ENCODE peak calls at places on chromosomes 13 and 19, in five cellular contexts. I is neuronal stem cell, B is H1, Q is IMR-90, W is mesenchymal stem cell. L is an unnamed sample.

GRCh38 chr19:34172661-34173144 is 399 bp downstream of the LSM14A start:
- DNase-seq in I (no peak), B (no peak), Q (no peak), W (no peak), L (no peak)

GRCh38 chr13:70729369-70729768 is 621.1 kb upstream of the KLHL1 start:
- DNase-seq in I (no peak), B (no peak), Q (no peak), W (no peak), L (no peak)

GRCh38 chr13:89930861-89931260 is 1416.6 kb upstream of the MIR17HG start:
- DNase-seq in I (no peak), B (no peak), Q (no peak), W (no peak), L (no peak)

GRCh38 chr13:76440568-76440967 is 445.6 kb downstream of the KCTD12 start:
- DNase-seq in I (no peak), B (no peak), Q (no peak), W (no peak), L (no peak)

GRCh38 chr13:79637086-79637763 is 156.3 kb downstream of the NDFIP2 start:
- DNase-seq in I (no peak), B (no peak), Q (no peak), W (no peak), L (no peak)

GRCh38 chr13:26062853-26063444 is 11.1 kb upstream of the SHISA2 start:
- DNase-seq in I (peak), B (no peak), Q (peak), W (peak), L (peak)

GRCh38 chr13:106038752-106039151 is 496.7 kb downstream of the EFNB2 start:
- DNase-seq in I (no peak), B (no peak), Q (peak), W (peak), L (peak)

GRCh38 chr13:31301119-31301518 is 101.3 kb downstream of the B3GLCT start:
- DNase-seq in I (no peak), B (no peak), Q (no peak), W (no peak), L (no peak)

GRCh38 chr13:33279898-33280549 is 5.5 kb downstream of the STARD13 start:
- DNase-seq in I (no peak), B (no peak), Q (peak), W (peak), L (peak)

GRCh38 chr13:62309904-62310303 is 894.3 kb upstream of the PCDH20 start:
- DNase-seq in I (peak), B (no peak), Q (no peak), W (no peak), L (no peak)

GRCh38 chr19:18193388-18194207 is 580 bp downstream of the MPV17L2 start:
- DNase-seq in I (no peak), B (no peak), Q (no peak), W (peak), L (no peak)

GRCh38 chr19:2982983-2983350 is 5.6 kb downstream of the TLE6 start:
- DNase-seq in I (no peak), B (no peak), Q (peak), W (peak), L (peak)

GRCh38 chr13:75481176-75482069 is 546 bp downstream of the TBC1D4 start:
- DNase-seq in I (peak), B (peak), Q (no peak), W (peak), L (peak)

DNA sequence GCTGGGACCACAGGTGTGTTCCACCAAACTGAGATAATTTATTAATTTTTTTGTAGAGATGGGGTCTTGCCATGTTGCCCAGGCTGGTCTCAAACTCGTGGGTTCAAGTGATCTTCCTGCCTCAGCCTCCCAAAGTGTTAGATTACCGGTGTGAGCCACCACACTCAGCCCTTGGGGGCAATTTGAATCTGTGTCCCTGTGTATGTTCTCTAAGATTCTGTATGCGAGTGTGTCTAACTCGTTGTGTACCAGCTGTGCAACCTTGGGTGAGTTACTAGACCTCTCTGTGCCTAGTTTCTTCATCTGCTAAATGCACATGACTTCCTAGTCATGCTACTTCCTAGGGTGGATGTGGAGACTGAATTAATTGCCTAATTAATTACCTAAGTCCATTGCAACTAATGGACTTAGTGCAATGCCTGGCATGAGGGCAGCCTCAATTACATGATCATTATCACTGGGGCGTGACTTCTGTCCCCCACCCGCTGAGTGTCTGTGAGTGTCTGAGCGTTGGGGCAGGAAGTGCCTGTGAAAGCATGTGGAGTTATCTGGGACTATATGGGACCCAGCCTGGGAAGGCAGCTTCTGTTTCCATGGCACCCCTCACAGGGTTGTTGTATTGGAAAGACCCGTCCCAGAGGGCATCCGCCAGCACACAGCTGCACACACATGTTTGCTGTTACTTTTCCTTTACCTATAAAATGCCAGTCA is 1.8 kb upstream of the NCCRP1 start:
- DNase-seq in I (no peak), B (no peak), Q (no peak), W (no peak), L (no peak)
- H2AFZ ChIP-seq in I (no peak), B (no peak), Q (no peak), W (no peak), L (no peak)

DNA sequence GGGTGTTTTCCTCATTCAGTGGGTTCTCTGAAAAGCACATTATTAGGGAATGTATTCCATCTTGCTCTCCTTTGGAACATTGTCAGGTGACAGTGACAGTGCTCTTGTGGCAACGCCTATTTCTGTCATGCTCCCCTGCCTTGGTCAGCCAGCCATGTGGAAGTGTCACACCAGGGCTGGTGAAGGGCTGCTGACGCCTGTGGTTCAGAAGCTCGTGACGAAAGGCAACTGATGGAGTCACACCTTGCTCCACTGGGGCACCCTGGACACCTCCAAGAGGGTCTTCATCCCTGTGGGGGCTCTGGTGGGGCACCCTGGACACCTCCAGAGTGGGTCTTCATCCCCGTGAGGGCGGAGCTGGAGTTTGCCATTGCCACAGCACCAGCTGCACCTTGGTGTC is 68.9 kb upstream of the GPR183 start:
- DNase-seq in I (no peak), B (peak), Q (no peak), W (no peak), L (peak)
- H3K4me3 ChIP-seq in I (no peak), B (no peak), Q (no peak), W (no peak), L (no peak)

DNA sequence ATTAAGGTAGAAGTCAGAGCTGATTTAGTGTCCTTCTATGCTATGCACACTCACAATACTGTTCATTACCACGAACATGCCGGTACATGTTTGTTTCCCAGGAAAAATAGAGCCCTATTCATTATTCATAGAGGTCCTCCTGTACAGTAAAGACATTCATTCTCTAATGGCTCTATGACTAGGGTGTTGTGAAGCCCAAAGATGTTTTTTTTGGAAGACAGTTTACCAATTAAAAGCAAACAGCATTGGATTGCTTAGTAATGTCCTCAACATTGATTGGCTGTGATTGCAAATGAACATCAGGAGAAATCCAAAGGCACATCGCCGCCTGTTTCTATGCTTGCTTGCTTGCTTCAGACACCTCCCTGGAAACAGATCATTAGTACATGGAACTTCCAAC is 8.9 kb upstream of the GPC6 start:
- DNase-seq in I (no peak), B (no peak), Q (no peak), W (no peak), L (no peak)
- H3K18ac ChIP-seq in I (no peak), B (no peak), Q (peak), W (no peak), L (no peak)

GRCh38 chr13:48502601-48503319 is 30.1 kb downstream of the RCBTB2 start:
- DNase-seq in I (no peak), B (no peak), Q (no peak), W (no peak), L (no peak)
- H2AFZ ChIP-seq in I (no peak), B (no peak), Q (no peak), W (no peak), L (no peak)

DNA sequence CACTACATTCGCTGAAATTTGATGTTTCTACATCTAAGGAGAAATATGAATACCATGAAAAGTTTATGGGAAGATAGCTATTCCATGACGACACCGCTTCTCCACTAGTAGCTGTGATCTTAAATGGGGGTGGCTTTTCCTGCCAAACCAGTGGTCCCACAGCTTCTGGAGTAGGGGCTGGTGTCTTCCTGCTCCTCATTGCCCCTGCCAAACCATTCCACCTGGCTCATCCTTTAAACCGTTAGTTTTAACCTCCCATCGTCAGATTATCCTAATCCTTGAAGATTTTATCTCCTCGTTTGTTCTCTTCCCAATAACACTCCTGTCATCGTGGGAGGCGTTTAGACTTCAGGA is 568 bp upstream of the ZNF230 start:
- DNase-seq in I (no peak), B (no peak), Q (peak), W (no peak), L (peak)
- H3K4me3 ChIP-seq in I (peak), B (peak), Q (peak), W (peak), L (peak)

DNA sequence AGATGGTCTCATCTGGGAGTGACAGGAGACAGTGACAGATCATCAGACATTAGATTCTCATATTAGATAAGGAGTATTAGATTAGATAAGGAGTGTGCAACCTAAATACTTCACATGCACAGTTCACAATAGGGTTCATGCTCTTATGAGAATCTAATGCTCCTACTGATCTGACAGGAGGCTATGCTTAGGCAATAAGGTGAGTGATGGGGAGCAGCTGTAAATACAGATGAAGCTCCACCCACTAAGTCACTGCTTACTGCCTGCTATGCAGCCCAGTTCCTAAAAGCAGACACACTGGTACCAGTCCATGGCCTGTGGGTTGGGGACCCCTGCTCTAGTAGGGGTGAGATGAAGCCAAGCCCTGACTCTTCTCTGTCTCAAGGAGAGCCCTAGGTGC is 10.0 kb upstream of the IGFL3 start:
- DNase-seq in I (no peak), B (no peak), Q (peak), W (peak), L (peak)
- H3K18ac ChIP-seq in I (peak), B (peak), Q (peak), W (peak), L (no peak)

L was measured in trophoblast cell.